ENCODE peak calls at places on chromosomes 13 and 19, in eight cellular contexts. D is aorta, X is heart left ventricle, W is tibial nerve, G is ascending aorta, Y is neuronal stem cell, E is pancreas, M is esophagus squamous epithelium. U is an unnamed sample.

GRCh38 chr13:45827318-45827717 is 24.2 kb downstream of the SIAH3 start:
- DNase-seq in D (no peak), X (no peak), W (no peak), G (no peak), Y (no peak), E (no peak), M (no peak), U (peak)

GRCh38 chr13:111115051-111115840 is at the start of gene ARHGEF7:
- DNase-seq in D (peak), X (no peak), W (no peak), G (no peak), Y (peak), E (no peak), M (no peak), U (peak)

GRCh38 chr19:1773173-1773572 is 19.9 kb downstream of the ONECUT3 start:
- DNase-seq in D (no peak), X (no peak), W (no peak), G (no peak), Y (no peak), E (no peak), M (no peak), U (no peak)

GRCh38 chr13:95352486-95352885 is 51.2 kb upstream of the ABCC4 start:
- DNase-seq in D (no peak), X (no peak), W (no peak), G (no peak), Y (no peak), E (no peak), M (no peak), U (no peak)

GRCh38 chr13:27161980-27162379 is 9.6 kb downstream of the USP12 start:
- DNase-seq in D (no peak), X (no peak), W (no peak), G (no peak), Y (no peak), E (no peak), M (no peak), U (no peak)

GRCh38 chr19:33219261-33219812 is 6.3 kb downstream of the SLC7A10 start:
- DNase-seq in D (no peak), X (no peak), W (no peak), G (no peak), Y (no peak), E (no peak), M (no peak), U (no peak)

GRCh38 chr19:41995959-41996797 is 2.1 kb upstream of the ATP1A3 start:
- DNase-seq in D (no peak), X (no peak), W (no peak), G (no peak), Y (peak), E (no peak), M (no peak), U (no peak)

GRCh38 chr19:1822210-1822609 is 10.1 kb upstream of the ATP8B3 start:
- DNase-seq in D (no peak), X (no peak), W (no peak), G (no peak), Y (no peak), E (no peak), M (no peak), U (no peak)

GRCh38 chr13:43872181-43872580 is 7.4 kb downstream of the CCDC122 start:
- DNase-seq in D (no peak), X (no peak), W (no peak), G (no peak), Y (no peak), E (no peak), M (no peak), U (no peak)

GRCh38 chr19:2634228-2634951 is 68.1 kb downstream of the GNG7 start:
- DNase-seq in D (peak), X (peak), W (no peak), G (peak), Y (no peak), E (no peak), M (no peak), U (no peak)

GRCh38 chr13:99220199-99220931 is 19.7 kb downstream of the UBAC2 start:
- DNase-seq in D (no peak), X (no peak), W (no peak), G (no peak), Y (no peak), E (no peak), M (no peak), U (no peak)

GRCh38 chr13:49629947-49630346 is 1.6 kb downstream of the ARL11 start:
- DNase-seq in D (no peak), X (no peak), W (no peak), G (no peak), Y (no peak), E (no peak), M (no peak), U (no peak)

GRCh38 chr13:95156208-95156607 is 145.0 kb downstream of the ABCC4 start:
- DNase-seq in D (no peak), X (no peak), W (no peak), G (no peak), Y (no peak), E (no peak), M (no peak), U (no peak)

GRCh38 chr13:104810242-104810641 is 1725.2 kb downstream of the EFNB2 start:
- DNase-seq in D (no peak), X (no peak), W (no peak), G (no peak), Y (no peak), E (no peak), M (no peak), U (no peak)

GRCh38 chr19:21022996-21023395 is 2.5 kb downstream of the ZNF430 start:
- DNase-seq in D (no peak), X (no peak), W (no peak), G (no peak), Y (no peak), E (no peak), M (no peak), U (no peak)

GRCh38 chr13:33493672-33494365 is 208.3 kb upstream of the STARD13 start:
- DNase-seq in D (no peak), X (no peak), W (no peak), G (no peak), Y (no peak), E (no peak), M (no peak), U (no peak)

GRCh38 chr19:44939668-44940067 is 2.4 kb upstream of the APOC4 start:
- DNase-seq in D (no peak), X (no peak), W (no peak), G (no peak), Y (no peak), E (no peak), M (no peak), U (no peak)

GRCh38 chr19:33956941-33957340 is 160.3 kb downstream of the KCTD15 start:
- DNase-seq in D (no peak), X (no peak), W (no peak), G (peak), Y (no peak), E (no peak), M (no peak), U (no peak)

GRCh38 chr13:23558675-23559536 is 11.3 kb upstream of the TNFRSF19 start:
- DNase-seq in D (no peak), X (peak), W (peak), G (no peak), Y (no peak), E (no peak), M (no peak), U (peak)

GRCh38 chr13:25044071-25044470 is 51.9 kb upstream of the PABPC3 start:
- DNase-seq in D (no peak), X (no peak), W (no peak), G (no peak), Y (no peak), E (no peak), M (no peak), U (no peak)

GRCh38 chr19:55599468-55600335 is at the start of the genes FIZ1 and ZNF524:
- DNase-seq in D (peak), X (peak), W (peak), G (peak), Y (peak), E (peak), M (peak), U (peak)

GRCh38 chr13:43567608-43568007 is 219.2 kb downstream of the ENOX1 start:
- DNase-seq in D (no peak), X (no peak), W (no peak), G (no peak), Y (no peak), E (no peak), M (no peak), U (no peak)

GRCh38 chr13:26929971-26930730 is 169.6 kb upstream of the GPR12 start:
- DNase-seq in D (peak), X (peak), W (peak), G (peak), Y (peak), E (peak), M (no peak), U (peak)

GRCh38 chr13:76634431-76635191 is 251.6 kb downstream of the KCTD12 start:
- DNase-seq in D (no peak), X (no peak), W (no peak), G (no peak), Y (no peak), E (no peak), M (no peak), U (no peak)

GRCh38 chr13:111270765-111271164 is 49.7 kb upstream of the TEX29 start:
- DNase-seq in D (no peak), X (no peak), W (no peak), G (no peak), Y (no peak), E (no peak), M (no peak), U (no peak)

GRCh38 chr19:53991224-53992113 is at the start of gene CACNG6:
- DNase-seq in D (no peak), X (no peak), W (no peak), G (no peak), Y (peak), E (no peak), M (no peak), U (no peak)

GRCh38 chr19:15923702-15924101 is 10.6 kb downstream of the CYP4F11 start:
- DNase-seq in D (no peak), X (no peak), W (no peak), G (no peak), Y (no peak), E (no peak), M (no peak), U (no peak)

GRCh38 chr13:76759877-76760276 is 126.3 kb downstream of the KCTD12 start:
- DNase-seq in D (no peak), X (no peak), W (no peak), G (no peak), Y (no peak), E (no peak), M (no peak), U (no peak)

GRCh38 chr19:3722443-3723109 is 14.4 kb downstream of the TJP3 start:
- DNase-seq in D (no peak), X (no peak), W (no peak), G (no peak), Y (no peak), E (peak), M (no peak), U (no peak)

GRCh38 chr13:40024962-40025714 is 369.7 kb downstream of the COG6 start:
- DNase-seq in D (no peak), X (no peak), W (no peak), G (no peak), Y (no peak), E (no peak), M (no peak), U (no peak)

GRCh38 chr13:32791545-32792172 is 205.4 kb downstream of the PDS5B start:
- DNase-seq in D (no peak), X (no peak), W (no peak), G (no peak), Y (no peak), E (no peak), M (no peak), U (no peak)

GRCh38 chr13:59745395-59745788 is 418.3 kb downstream of the DIAPH3 start:
- DNase-seq in D (no peak), X (no peak), W (no peak), G (no peak), Y (no peak), E (no peak), M (no peak), U (no peak)

GRCh38 chr19:38736036-38736412 is 8.2 kb downstream of the CAPN12 start:
- DNase-seq in D (peak), X (no peak), W (no peak), G (no peak), Y (no peak), E (peak), M (no peak), U (peak)

GRCh38 chr19:5113633-5114586 is 145.0 kb downstream of the KDM4B start:
- DNase-seq in D (no peak), X (peak), W (no peak), G (no peak), Y (no peak), E (no peak), M (no peak), U (no peak)
- H3K27ac ChIP-seq in D (no peak), X (peak), W (peak), G (no peak), Y (peak), E (peak), M (no peak), U (no peak)

DNA sequence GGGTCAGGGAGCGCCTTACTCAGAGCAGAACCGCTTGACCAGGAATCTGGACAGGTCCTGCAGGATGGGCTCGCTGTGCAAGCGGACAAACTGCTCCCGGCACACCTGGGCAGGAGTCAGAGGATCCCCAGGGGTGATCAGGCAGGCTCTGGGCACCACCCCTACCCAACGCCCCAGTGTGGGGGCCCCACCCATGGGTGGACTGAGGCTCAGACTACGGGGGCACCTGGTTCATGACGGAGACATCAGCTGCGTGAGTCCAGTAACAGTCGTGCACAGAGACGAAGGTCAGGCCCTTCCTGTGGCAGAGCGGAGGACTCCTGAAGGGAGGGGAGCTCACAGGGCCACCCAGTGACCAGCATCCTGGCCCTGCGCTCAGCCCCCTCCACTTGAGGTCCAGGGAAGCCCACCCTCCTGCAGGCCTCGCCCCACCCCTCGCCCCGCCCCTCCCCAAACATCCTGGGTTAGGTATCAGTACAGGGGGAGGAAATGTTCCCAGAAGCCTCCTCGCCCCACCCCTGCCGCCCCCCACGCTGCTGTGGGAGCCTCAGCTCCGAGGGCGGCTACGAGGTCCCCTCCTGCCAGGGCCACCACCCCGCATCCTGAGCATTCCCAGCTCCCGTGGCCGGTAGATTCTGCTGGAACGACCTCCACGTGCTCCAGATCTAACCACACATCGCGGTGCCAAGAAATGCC is 15.6 kb downstream of the POLRMT start:
- DNase-seq in D (no peak), X (no peak), W (no peak), G (no peak), Y (no peak), E (no peak), M (no peak), U (no peak)
- H3K27ac ChIP-seq in D (no peak), X (no peak), W (no peak), G (no peak), Y (no peak), E (no peak), M (no peak), U (no peak)

DNA sequence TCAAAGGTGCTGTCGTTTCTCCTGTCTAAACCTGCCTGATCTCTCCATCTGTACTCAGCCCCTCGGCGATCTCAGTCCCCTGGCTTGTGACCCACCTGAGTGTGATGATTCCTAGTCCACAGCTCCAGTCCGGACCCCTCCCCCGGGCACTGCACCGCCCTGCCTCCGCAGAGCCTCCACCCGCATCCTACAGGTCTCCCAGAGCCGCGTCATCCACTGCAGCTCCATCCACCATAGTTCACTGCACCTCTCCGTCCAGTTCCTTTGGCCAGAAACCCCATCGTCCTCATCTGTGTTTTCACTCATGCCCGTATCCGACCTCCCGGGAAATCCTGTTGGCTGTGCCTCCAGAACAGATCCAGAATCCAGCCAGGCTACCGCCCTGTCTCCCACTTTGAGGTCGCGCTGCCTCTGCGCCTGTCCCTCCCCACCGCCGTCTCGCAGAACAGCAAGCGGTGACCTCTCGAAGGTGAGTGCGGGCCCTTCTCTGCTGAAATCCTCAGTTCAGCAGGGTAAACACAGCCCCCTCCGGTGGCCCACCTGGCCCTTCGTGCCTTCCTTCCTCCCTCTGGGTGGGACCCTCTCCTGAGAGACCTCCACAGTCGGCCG is 51.9 kb upstream of the MCF2L start:
- DNase-seq in D (peak), X (no peak), W (no peak), G (no peak), Y (no peak), E (no peak), M (no peak), U (no peak)
- H3K27ac ChIP-seq in D (no peak), X (no peak), W (no peak), G (no peak), Y (no peak), E (no peak), M (no peak), U (no peak)

DNA sequence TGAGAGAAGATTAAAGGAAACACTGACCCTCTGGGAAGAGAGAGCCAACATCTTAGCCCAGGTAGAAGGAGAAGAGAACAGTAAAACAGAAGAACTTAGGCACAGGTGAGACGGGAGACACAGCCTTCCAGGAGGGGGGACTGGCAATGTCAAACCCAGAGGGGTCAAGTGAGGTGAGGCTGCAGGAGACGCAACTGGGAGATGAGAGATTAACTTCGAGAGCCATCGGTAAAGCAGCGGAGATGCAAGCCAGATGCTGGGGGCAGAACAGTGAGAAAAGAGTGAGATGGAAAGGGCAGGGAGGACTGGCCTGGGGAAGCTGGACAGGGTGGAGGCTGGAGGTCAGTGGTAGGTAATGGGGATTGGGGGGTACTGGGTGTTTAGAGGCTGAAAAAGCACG is 5.2 kb downstream of the INSR start:
- DNase-seq in D (no peak), X (no peak), W (no peak), G (no peak), Y (no peak), E (no peak), M (no peak), U (no peak)
- H3K27ac ChIP-seq in D (no peak), X (peak), W (no peak), G (no peak), Y (no peak), E (peak), M (no peak), U (peak)

U was measured in adrenal gland.